ENCODE peak calls at places on chromosomes 11 and 22, in eight cellular contexts. E is hepatocyte; H is psoas muscle; K is fibroblast of lung; Y is tibial nerve; V is CD8-positive, alpha-beta T cell; Z is cardiac muscle cell; D is IMR-90. U is an unnamed sample.

GRCh38 chr11:110897035-110897434 is 184.8 kb upstream of the ARHGAP20 start:
- DNase-seq in D (peak; percentile 80), K (peak; percentile 82), V (no peak), Z (no peak), Y (no peak), H (no peak), E (no peak), U (peak; percentile 13)

GRCh38 chr11:22479133-22479690 is 141.0 kb downstream of the SLC17A6 start:
- DNase-seq in D (no peak), E (no peak), K (peak; percentile 14), Z (no peak), H (no peak), Y (no peak), V (no peak), U (no peak)

GRCh38 chr22:37169947-37170688 is 17.9 kb downstream of the C1QTNF6 start:
- DNase-seq in K (no peak), Y (no peak), H (peak; percentile 26), D (no peak), Z (no peak), V (no peak), E (no peak), U (no peak)

GRCh38 chr11:17381156-17381555 is 7.3 kb downstream of the KCNJ11 start:
- DNase-seq in V (no peak), Z (no peak), Y (no peak), D (peak; percentile 62), K (no peak), H (no peak), E (no peak), U (peak; percentile 29)

GRCh38 chr11:47595029-47595428 is 818 bp upstream of the C1QTNF4 start:
- DNase-seq in H (no peak), D (no peak), Y (no peak), V (no peak), Z (peak; percentile 54), K (no peak), E (no peak), U (no peak)

GRCh38 chr11:125348141-125348651 is 147.9 kb downstream of the FEZ1 start:
- DNase-seq in E (no peak), V (no peak), K (no peak), Z (no peak), D (no peak), H (no peak), Y (no peak), U (no peak)

GRCh38 chr11:68338041-68338800 is 25.8 kb downstream of the LRP5 start:
- DNase-seq in E (no peak), K (peak; percentile 51), V (no peak), Z (no peak), D (peak; percentile 72), Y (no peak), H (no peak), U (peak; percentile 55)

GRCh38 chr11:35165416-35166368 is 26.7 kb downstream of the CD44 start:
- DNase-seq in E (no peak), V (peak; percentile 87), Z (no peak), D (peak; percentile 50), H (no peak), K (peak; percentile 85), Y (peak; percentile 40), U (peak; percentile 77)

GRCh38 chr22:44537016-44537936 is 39.2 kb upstream of the RTL6 start:
- DNase-seq in V (no peak), Z (no peak), E (no peak), D (no peak), Y (no peak), H (no peak), K (no peak), U (no peak)

GRCh38 chr22:27420817-27421361 is 380.7 kb downstream of the MN1 start:
- DNase-seq in D (peak; percentile 95), E (peak; percentile 60), H (peak; percentile 84), V (no peak), Y (peak; percentile 88), K (peak; percentile 93), Z (no peak), U (peak; percentile 93)

GRCh38 chr11:117828641-117829368 is 4.3 kb upstream of the FXYD2 start:
- DNase-seq in V (peak; percentile 92), Z (no peak), H (peak; percentile 76), D (peak; percentile 76), K (peak; percentile 88), Y (no peak), E (peak; percentile 84), U (peak; percentile 67)

GRCh38 chr22:49948958-49949913 is 11.3 kb upstream of the PIM3 start:
- DNase-seq in D (no peak), K (no peak), V (no peak), E (peak; percentile 84), Y (no peak), Z (no peak), H (no peak), U (no peak)

GRCh38 chr11:45658292-45658991 is 7.0 kb downstream of the CHST1 start:
- DNase-seq in H (peak; percentile 85), E (peak; percentile 72), D (peak; percentile 45), K (peak; percentile 48), V (no peak), Z (peak; percentile 42), Y (no peak), U (peak; percentile 63)

DNA sequence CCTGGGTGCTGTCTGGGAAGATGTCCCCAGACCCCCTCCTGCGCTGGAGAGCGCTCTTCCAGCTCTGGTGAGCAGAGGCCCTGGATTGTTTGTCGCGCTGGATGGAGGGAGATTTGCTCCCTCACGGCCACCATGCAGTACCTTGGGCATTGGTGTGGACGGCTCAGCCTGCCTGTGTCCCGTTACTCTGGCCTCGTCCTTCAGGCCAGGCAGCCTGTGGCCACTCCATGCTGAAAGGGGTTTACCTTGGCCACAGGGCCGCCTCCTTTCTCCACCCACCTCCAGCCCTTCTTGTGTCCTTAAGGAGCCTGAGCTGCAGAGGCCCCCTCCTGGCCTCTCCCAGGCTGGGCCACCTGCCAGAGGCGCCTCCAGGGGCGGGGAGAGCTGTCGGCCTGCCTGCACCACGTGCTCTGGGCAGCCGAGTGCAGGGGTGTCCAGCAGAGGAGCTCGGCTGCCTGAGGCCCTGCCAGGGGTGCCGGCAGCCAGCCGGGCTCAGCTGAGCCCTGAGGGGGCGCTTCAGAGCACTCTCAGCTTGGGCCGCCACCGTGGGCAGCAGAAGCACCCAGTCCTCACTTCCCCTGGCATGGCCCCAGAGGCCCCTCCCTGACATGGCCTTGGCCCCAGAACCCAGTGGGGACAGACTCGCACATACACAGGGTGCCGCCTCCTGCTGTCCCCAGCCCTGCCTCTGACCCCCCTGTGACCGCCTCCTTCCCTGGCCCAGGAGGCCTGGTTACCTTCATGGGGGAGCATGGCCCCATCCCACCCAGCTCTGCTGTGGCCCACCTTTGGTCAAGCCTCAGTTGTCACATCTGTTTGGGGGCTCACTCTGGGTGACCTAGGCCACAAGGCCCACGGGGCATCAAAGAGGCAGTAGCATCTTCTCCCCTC is 3.4 kb downstream of the CCND1 start:
- DNase-seq in K (peak; percentile 97), Z (peak; percentile 74), Y (peak; percentile 25), H (peak; percentile 70), D (peak; percentile 92), V (no peak), E (peak; percentile 89), U (peak; percentile 70)
- H3K4me3 ChIP-seq in K (no peak overlapping the region), Z (no peak overlapping the region), Y (no peak overlapping the region), H (no peak overlapping the region), D (peak overlapping the region; percentile 98), V (no peak overlapping the region), E (no peak overlapping the region), U (peak overlapping the region; percentile 98)

DNA sequence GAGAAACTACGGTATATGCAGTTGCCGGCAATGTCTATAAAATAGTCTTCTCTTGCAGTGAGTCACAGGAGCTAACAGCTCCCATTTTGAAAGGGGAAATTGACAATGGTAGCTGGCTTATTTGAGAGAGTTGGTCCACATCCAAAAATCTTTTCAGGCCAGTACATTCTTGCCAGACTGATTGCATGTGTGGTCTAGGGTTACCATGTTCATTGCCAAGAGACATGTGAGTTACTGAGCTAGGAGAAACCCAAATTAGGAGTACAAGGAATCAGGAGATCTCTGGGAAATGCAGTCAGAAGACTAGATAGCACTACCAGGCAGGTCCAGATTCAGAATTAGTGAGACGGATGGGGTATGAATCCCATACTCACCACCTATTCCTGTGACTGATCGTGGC is 102.9 kb downstream of the COMMD9 start:
- DNase-seq in D (peak; percentile 87), Z (no peak), K (peak; percentile 97), Y (peak; percentile 19), E (no peak), H (no peak), V (no peak), U (peak; percentile 20)
- H3K27ac ChIP-seq in D (no peak overlapping the region), Z (no peak overlapping the region), K (no peak overlapping the region), Y (no peak overlapping the region), E (no peak overlapping the region), H (peak overlapping the region; percentile 72), V (no peak overlapping the region), U (no peak overlapping the region)

GRCh38 chr11:69948256-69949141 is 129.3 kb upstream of the FGF3 start:
- DNase-seq in D (peak; percentile 57), K (peak; percentile 23), Y (no peak), Z (no peak), V (no peak), E (peak; percentile 89), H (peak; percentile 21), U (peak; percentile 56)
- TF ChIP-seq CTCF in D (no peak), K (no peak), Y (no peak), Z (no peak), V (no peak), E (peak; percentile 32), H (no peak), U (peak; percentile 32)

DNA sequence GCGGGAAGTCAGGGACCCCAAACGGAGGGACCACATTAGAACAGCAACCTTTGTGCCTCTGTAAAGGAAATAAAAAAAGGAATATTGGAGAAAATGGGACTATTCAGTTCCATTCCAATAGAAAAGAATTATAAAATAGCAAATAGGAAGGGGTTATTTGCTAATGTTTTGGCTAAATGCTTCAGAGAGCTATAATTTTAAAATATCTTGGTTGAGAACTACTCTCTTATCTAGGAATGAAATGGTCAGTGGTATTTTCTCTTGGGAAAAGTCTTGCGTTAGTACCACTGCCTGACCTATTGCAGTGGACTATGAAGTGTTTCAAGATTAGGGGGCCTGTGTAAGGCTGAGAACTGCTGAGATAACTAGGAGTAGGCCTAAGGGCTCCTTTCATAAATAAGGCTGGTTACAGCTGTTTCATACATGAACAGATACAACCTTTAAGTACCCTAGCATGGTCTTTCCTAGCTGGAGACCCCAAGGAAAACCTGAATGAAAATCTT is 6.9 kb upstream of the WEE1 start:
- DNase-seq in H (no peak), V (no peak), E (peak; percentile 35), D (peak; percentile 88), Z (peak; percentile 78), Y (no peak), K (peak; percentile 92), U (peak; percentile 89)
- H3K4me3 ChIP-seq in H (no peak overlapping the region), V (no peak overlapping the region), E (no peak overlapping the region), D (no peak overlapping the region), Z (no peak overlapping the region), Y (no peak overlapping the region), K (no peak overlapping the region), U (no peak overlapping the region)

GRCh38 chr11:75949023-75949672 is 134.1 kb downstream of the UVRAG start:
- DNase-seq in Y (no peak), E (no peak), K (peak; percentile 21), H (no peak), D (peak; percentile 17), V (no peak), Z (no peak), U (no peak)
- H3K27ac ChIP-seq in Y (peak overlapping the region; percentile 31), E (no peak overlapping the region), K (no peak overlapping the region), H (no peak overlapping the region), D (no peak overlapping the region), V (no peak overlapping the region), Z (no peak overlapping the region), U (no peak overlapping the region)